ENCODE peak calls at places on chromosomes 3 and 15, in nine cellular contexts. N is foreskin fibroblast, R is Panc1, W is fibroblast of lung, P is tibial artery, H is hepatocyte, E is psoas muscle, Q is breast epithelium, I is GM12865. V is an unnamed sample.
A peak's percentile ranks its signal among the peaks of the same experiment; 100 is the strongest.

GRCh38 chr3:159764211-159765024 is 224.2 kb upstream of the IL12A start:
- DNase-seq in R (peak; percentile 45), Q (no peak), W (peak; percentile 77), P (peak; percentile 87), N (peak; percentile 90), E (peak; percentile 70), I (peak; percentile 25), H (peak; percentile 80), V (peak; percentile 27)

GRCh38 chr3:61936344-61936937 is 375.1 kb downstream of the PTPRG start:
- DNase-seq in P (no peak), H (peak; percentile 10), W (no peak), E (no peak), R (peak; percentile 10), Q (no peak), N (peak; percentile 58), I (peak; percentile 43), V (no peak)

GRCh38 chr3:190101320-190102117 is 19.2 kb downstream of the P3H2 start:
- DNase-seq in N (peak; percentile 58), P (no peak), W (peak; percentile 89), E (no peak), I (peak; percentile 78), R (peak; percentile 50), H (no peak), Q (no peak), V (peak; percentile 66)

GRCh38 chr3:141680620-141681389 is 57.3 kb upstream of the RNF7 start:
- DNase-seq in N (peak; percentile 42), H (no peak), E (no peak), I (no peak), Q (no peak), W (peak; percentile 74), P (no peak), R (no peak), V (no peak)

GRCh38 chr3:196883361-196883760 is 15.6 kb downstream of the SENP5 start:
- DNase-seq in R (no peak), H (no peak), N (no peak), Q (no peak), P (no peak), W (no peak), E (no peak), I (peak; percentile 59), V (peak; percentile 20)

GRCh38 chr15:31866248-31866647 is 164.1 kb upstream of the CHRNA7 start:
- DNase-seq in N (no peak), P (no peak), H (no peak), R (no peak), E (no peak), W (no peak), Q (no peak), I (no peak), V (no peak)

GRCh38 chr3:5138214-5138981 is 16.3 kb downstream of the ARL8B start:
- DNase-seq in I (peak; percentile 57), E (no peak), Q (no peak), N (peak; percentile 83), H (peak; percentile 13), W (peak; percentile 43), R (no peak), P (no peak), V (no peak)

GRCh38 chr15:76196949-76197315 is 114.3 kb downstream of the ETFA start:
- DNase-seq in Q (peak; percentile 61), W (no peak), R (no peak), E (peak; percentile 73), I (no peak), N (no peak), P (peak; percentile 83), H (no peak), V (no peak)

GRCh38 chr3:81936817-81937216 is 175.4 kb upstream of the GBE1 start:
- DNase-seq in E (no peak), H (no peak), W (no peak), P (no peak), I (peak; percentile 11), R (no peak), Q (no peak), N (no peak), V (no peak)

GRCh38 chr15:55230051-55230670 is 33.4 kb upstream of the RSL24D1 start:
- DNase-seq in P (no peak), N (peak; percentile 28), R (no peak), H (no peak), I (no peak), W (peak; percentile 76), E (no peak), Q (no peak), V (no peak)

GRCh38 chr3:44874308-44874707 is at the start of gene TGM4:
- DNase-seq in E (no peak), Q (no peak), P (no peak), N (no peak), I (no peak), R (no peak), W (no peak), H (no peak), V (no peak)

GRCh38 chr15:87871130-87871737 is 385.3 kb downstream of the NTRK3 start:
- DNase-seq in N (no peak), Q (no peak), E (no peak), H (no peak), P (no peak), W (peak; percentile 85), I (no peak), R (no peak), V (no peak)

GRCh38 chr15:44295909-44296420 is 7.4 kb downstream of the GOLM2 start:
- DNase-seq in Q (no peak), I (no peak), W (no peak), E (no peak), R (no peak), H (no peak), N (peak; percentile 23), P (no peak), V (no peak)

GRCh38 chr3:5826467-5826866 is 639.0 kb downstream of the EDEM1 start:
- DNase-seq in H (no peak), N (no peak), I (no peak), R (no peak), Q (no peak), W (no peak), P (no peak), E (no peak), V (no peak)

GRCh38 chr3:13012228-13012691 is 61.0 kb downstream of the IQSEC1 start:
- DNase-seq in R (no peak), Q (no peak), N (peak; percentile 42), P (peak; percentile 87), E (peak; percentile 87), H (no peak), W (no peak), I (peak; percentile 88), V (peak; percentile 73)

GRCh38 chr3:129013491-129013891 is 12.4 kb downstream of the EFCC1 start:
- DNase-seq in R (no peak), Q (no peak), W (no peak), E (no peak), P (no peak), I (no peak), H (no peak), N (no peak), V (no peak)

DNA sequence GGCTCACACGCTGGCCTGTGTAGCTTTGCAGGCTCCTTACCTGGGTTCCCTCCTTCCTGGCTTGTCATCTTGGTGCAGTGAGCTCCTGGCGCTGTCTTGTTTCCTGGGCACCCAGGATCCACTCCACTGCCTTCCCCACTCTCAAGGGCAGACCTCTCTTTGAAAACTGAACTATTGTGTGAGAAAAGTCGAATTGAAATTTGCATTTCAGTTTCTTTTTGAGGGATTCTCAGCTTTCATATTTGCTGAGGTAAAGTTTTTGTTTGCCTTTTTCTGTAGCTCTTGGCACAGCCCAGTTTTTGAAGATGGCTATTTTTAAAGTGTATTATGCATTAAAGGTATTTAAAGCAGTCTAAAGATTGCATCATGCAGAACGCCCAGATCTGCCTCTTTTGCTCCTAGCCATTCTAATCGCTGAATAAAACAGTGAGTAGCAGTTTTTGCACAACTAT is 70.1 kb downstream of the CCK start:
- DNase-seq in H (no peak), Q (no peak), E (no peak), N (no peak), R (no peak), W (no peak), P (no peak), I (peak; percentile 90), V (peak; percentile 81)
- H3K4me3 ChIP-seq in H (no peak overlapping the region), Q (no peak overlapping the region), E (no peak overlapping the region), N (no peak overlapping the region), R (no peak overlapping the region), W (no peak overlapping the region), P (no peak overlapping the region), I (peak overlapping the region; percentile 64), V (peak overlapping the region; percentile 65)

DNA sequence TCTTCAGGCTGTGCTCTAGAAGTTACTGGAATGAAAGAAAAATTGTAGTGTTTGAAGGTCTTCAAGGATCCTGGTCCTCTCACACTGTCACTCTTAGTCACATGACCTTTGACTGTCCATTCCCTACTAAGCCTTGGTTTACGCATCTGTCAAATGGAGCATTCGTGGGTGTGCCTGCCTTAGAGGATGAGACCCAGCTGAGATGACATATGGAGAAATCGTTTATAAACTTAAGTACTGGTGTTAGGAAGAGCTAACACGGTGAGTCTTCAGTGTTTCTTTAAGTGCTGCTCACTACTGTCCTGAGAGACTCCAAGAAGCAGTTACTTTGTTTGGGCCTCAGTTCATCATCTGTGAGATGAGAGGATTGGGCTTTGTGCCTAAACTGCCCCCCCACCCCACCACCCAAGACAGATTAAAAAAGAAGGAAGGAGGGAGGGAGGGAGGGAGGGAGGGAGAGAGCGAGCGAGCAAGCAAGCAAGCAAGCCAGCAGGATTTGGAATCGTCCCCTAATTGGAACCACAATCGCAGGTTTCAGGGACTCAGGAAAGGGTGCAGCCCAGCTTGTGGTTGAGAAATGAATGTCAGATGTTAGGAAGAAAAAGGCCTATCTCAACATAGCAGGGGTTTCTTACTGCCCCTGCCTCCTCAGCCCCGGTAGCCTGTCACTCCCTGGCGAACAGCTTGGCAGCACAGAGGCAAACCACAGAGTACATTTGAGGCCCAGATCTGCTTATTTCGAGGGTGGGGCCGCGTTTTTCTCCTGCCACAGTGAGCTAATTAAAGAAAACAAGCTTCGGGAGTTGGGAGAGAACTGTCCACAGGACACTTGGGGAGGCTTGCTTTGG is 32.7 kb downstream of the SMAD3 start:
- DNase-seq in I (no peak), W (peak; percentile 96), R (no peak), Q (no peak), E (peak; percentile 75), H (no peak), N (peak; percentile 92), P (no peak), V (no peak)
- H3K4me3 ChIP-seq in I (no peak overlapping the region), W (peak overlapping the region; percentile 4), R (no peak overlapping the region), Q (peak overlapping the region; percentile 20), E (peak overlapping the region; percentile 59), H (no peak overlapping the region), N (no peak overlapping the region), P (no peak overlapping the region), V (no peak overlapping the region)

DNA sequence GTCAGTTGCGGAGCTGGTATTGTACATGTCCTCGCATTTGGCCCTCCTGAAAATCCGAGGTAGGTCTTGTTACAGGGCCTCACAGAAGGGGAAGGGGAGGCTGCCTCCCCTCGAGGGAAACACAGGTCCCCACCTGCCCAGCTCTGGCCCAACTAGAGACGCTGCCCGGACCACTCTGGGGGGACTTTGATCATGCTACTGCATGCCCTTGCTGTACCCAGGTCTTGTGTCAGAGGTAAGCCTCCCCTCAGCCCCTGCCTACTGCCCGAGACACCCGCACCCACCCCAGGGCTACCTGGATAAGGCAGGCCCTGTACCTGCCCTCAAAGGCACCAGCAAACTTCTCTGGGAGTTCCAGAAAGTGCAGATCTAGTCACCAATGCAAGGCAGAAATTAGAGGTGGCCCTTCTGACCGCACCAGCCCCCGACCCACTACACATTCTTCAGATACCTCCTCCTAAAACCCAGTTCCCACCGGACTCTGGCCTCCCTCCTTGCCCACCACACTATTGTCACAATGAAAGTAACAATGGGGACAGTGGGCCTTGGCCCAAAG is 981 bp upstream of the SCAP start:
- DNase-seq in R (no peak), H (no peak), P (peak; percentile 68), W (no peak), Q (no peak), N (no peak), E (no peak), I (no peak), V (no peak)
- H3K4me3 ChIP-seq in R (peak overlapping the region; percentile 95), H (no peak overlapping the region), P (peak overlapping the region; percentile 81), W (peak overlapping the region; percentile 99), Q (peak overlapping the region; percentile 92), N (peak overlapping the region; percentile 95), E (peak overlapping the region; percentile 97), I (peak overlapping the region; percentile 71), V (peak overlapping the region; percentile 89)

GRCh38 chr3:130517541-130517940 is 564 bp downstream of the COL6A6 start:
- DNase-seq in P (no peak), H (no peak), E (no peak), N (peak; percentile 11), R (no peak), Q (no peak), I (no peak), W (peak; percentile 11), V (no peak)
- H3K4me3 ChIP-seq in P (no peak overlapping the region), H (no peak overlapping the region), E (peak overlapping the region; percentile 38), N (peak overlapping the region; percentile 44), R (no peak overlapping the region), Q (peak overlapping the region; percentile 27), I (no peak overlapping the region), W (no peak overlapping the region), V (no peak overlapping the region)